ENCODE peak calls at places on chromosomes 6 and 20, in four cellular contexts. D is GM12864, I is ACHN, C is substantia nigra. U is an unnamed sample.

GRCh38 chr6:145705561-145705960 is 29.8 kb downstream of the EPM2A start:
- DNase-seq in D (no peak), I (no peak), C (no peak), U (no peak)

GRCh38 chr20:23296841-23297701 is 53.5 kb upstream of the NXT1 start:
- DNase-seq in D (no peak), I (no peak), C (no peak), U (no peak)

GRCh38 chr6:26536571-26537159 is 1.5 kb upstream of the HMGN4 start:
- DNase-seq in D (peak; percentile 80), I (peak; percentile 36), C (no peak), U (no peak)

GRCh38 chr6:14274016-14274415 is 156.4 kb downstream of the CD83 start:
- DNase-seq in D (no peak), I (no peak), C (no peak), U (no peak)

GRCh38 chr6:61134028-61134427 is 1152.0 kb downstream of the KHDRBS2 start:
- DNase-seq in D (no peak), I (no peak), C (no peak), U (no peak)

GRCh38 chr6:155123520-155123919 is 128.4 kb downstream of the TIAM2 start:
- DNase-seq in D (no peak), I (no peak), C (no peak), U (no peak)

GRCh38 chr6:22147983-22148797 is 148.6 kb downstream of the PRL start:
- DNase-seq in D (no peak), I (no peak), C (no peak), U (peak; percentile 15)

GRCh38 chr6:89239338-89239737 is 22.2 kb upstream of the GABRR1 start:
- DNase-seq in D (no peak), I (peak; percentile 29), C (no peak), U (no peak)

GRCh38 chr6:37083243-37084138 is 78.0 kb downstream of the FGD2 start:
- DNase-seq in D (no peak), I (no peak), C (peak; percentile 22), U (no peak)

GRCh38 chr6:15962449-15962764 is 166.5 kb upstream of the MYLIP start:
- DNase-seq in D (peak; percentile 45), I (no peak), C (no peak), U (no peak)

GRCh38 chr20:18669241-18670019 is 81.6 kb downstream of the DTD1 start:
- DNase-seq in D (no peak), I (no peak), C (no peak), U (no peak)

GRCh38 chr20:49635829-49636228 is 67.9 kb upstream of the PTGIS start:
- DNase-seq in D (no peak), I (no peak), C (no peak), U (no peak)

GRCh38 chr6:109526905-109527628 is 44.0 kb upstream of the ZBTB24 start:
- DNase-seq in D (peak; percentile 37), I (peak; percentile 61), C (no peak), U (peak; percentile 49)

GRCh38 chr6:116316772-116317467 is 37.2 kb upstream of the TSPYL1 start:
- DNase-seq in D (no peak), I (no peak), C (no peak), U (no peak)

GRCh38 chr6:16035488-16036080 is 93.3 kb upstream of the MYLIP start:
- DNase-seq in D (no peak), I (no peak), C (no peak), U (no peak)

GRCh38 chr20:2234788-2235187 is 61.0 kb upstream of the TGM3 start:
- DNase-seq in D (no peak), I (no peak), C (no peak), U (peak; percentile 22)

GRCh38 chr6:48426636-48427035 is 315.6 kb upstream of the PTCHD4 start:
- DNase-seq in D (no peak), I (no peak), C (no peak), U (no peak)

GRCh38 chr6:41747256-41748101 is at the start of gene PGC:
- DNase-seq in D (no peak), I (no peak), C (no peak), U (no peak)

GRCh38 chr6:111709615-111710398 is 104.1 kb upstream of the TRAF3IP2 start:
- DNase-seq in D (no peak), I (peak; percentile 69), C (no peak), U (peak; percentile 49)

GRCh38 chr6:138309695-138310094 is 68.0 kb upstream of the SMIM28 start:
- DNase-seq in D (no peak), I (no peak), C (no peak), U (no peak)

GRCh38 chr6:149450679-149451360 is 34.0 kb downstream of the ZC3H12D start:
- DNase-seq in D (no peak), I (no peak), C (no peak), U (peak; percentile 52)

GRCh38 chr20:59458645-59459044 is 145.7 kb upstream of the PHACTR3 start:
- DNase-seq in D (no peak), I (no peak), C (no peak), U (no peak)

GRCh38 chr20:31406115-31406514 is at the start of gene DEFB121:
- DNase-seq in D (no peak), I (no peak), C (no peak), U (no peak)

GRCh38 chr6:141848029-141848890 is 284.5 kb upstream of the GJE1 start:
- DNase-seq in D (no peak), I (no peak), C (no peak), U (no peak)

GRCh38 chr6:34061348-34061747 is 84.5 kb downstream of the GRM4 start:
- DNase-seq in D (no peak), I (no peak), C (no peak), U (no peak)

GRCh38 chr6:108117427-108118358 is 43.2 kb upstream of the OSTM1 start:
- DNase-seq in D (no peak), I (peak; percentile 52), C (no peak), U (peak; percentile 38)

GRCh38 chr20:5164645-5165399 is 38.0 kb downstream of the CDS2 start:
- DNase-seq in D (no peak), I (no peak), C (no peak), U (no peak)

GRCh38 chr6:100134703-100135102 is 140.7 kb upstream of the MCHR2 start:
- DNase-seq in D (no peak), I (no peak), C (no peak), U (no peak)

GRCh38 chr20:1302578-1303541 is 26.1 kb downstream of the SDCBP2 start:
- DNase-seq in D (no peak), I (peak; percentile 31), C (no peak), U (no peak)

GRCh38 chr6:7991992-7992815 is 72.0 kb downstream of the BLOC1S5 start:
- DNase-seq in D (peak; percentile 53), I (peak; percentile 47), C (no peak), U (no peak)

GRCh38 chr20:14142171-14142570 is 146.9 kb downstream of the MACROD2 start:
- DNase-seq in D (no peak), I (peak; percentile 24), C (no peak), U (peak; percentile 59)

GRCh38 chr6:109447878-109448555 is 7.5 kb downstream of the SMPD2 start:
- DNase-seq in D (no peak), I (no peak), C (no peak), U (no peak)

GRCh38 chr20:23517719-23518118 is 26.8 kb downstream of the CST8 start:
- DNase-seq in D (no peak), I (no peak), C (no peak), U (no peak)

GRCh38 chr20:50543326-50543725 is 33.1 kb downstream of the PTPN1 start:
- DNase-seq in D (no peak), I (no peak), C (no peak), U (no peak)

GRCh38 chr20:4064118-4064962 is 49.0 kb upstream of the RNF24 start:
- DNase-seq in D (no peak), I (peak; percentile 55), C (peak; percentile 17), U (peak; percentile 29)

GRCh38 chr20:19502169-19502568 is 255.9 kb upstream of the RIN2 start:
- DNase-seq in D (no peak), I (no peak), C (no peak), U (peak; percentile 12)

GRCh38 chr20:47681977-47682812 is 103.1 kb downstream of the SULF2 start:
- DNase-seq in D (no peak), I (no peak), C (no peak), U (no peak)

GRCh38 chr20:39112196-39112743 is 150.1 kb downstream of the DHX35 start:
- DNase-seq in D (no peak), I (peak; percentile 51), C (no peak), U (peak; percentile 71)